ENCODE peak calls at places on chromosomes 1 and 21, in six cellular contexts. One of them, this sample, is unnamed.

GRCh38 chr1:52970149-52970548 is 43.1 kb downstream of the SCP2 start:
- DNase-seq in fibroblast of the aortic adventitia: peak; percentile 42
- DNase-seq in OCI-LY7: peak; percentile 11
- DNase-seq in psoas muscle: no peak
- DNase-seq in IMR-90: peak; percentile 20
- DNase-seq in lung: no peak
- DNase-seq in this sample: no peak

GRCh38 chr1:42922687-42923366 is 35.8 kb downstream of the SLC2A1 start:
- DNase-seq in fibroblast of the aortic adventitia: peak; percentile 66
- DNase-seq in OCI-LY7: peak; percentile 87
- DNase-seq in psoas muscle: no peak
- DNase-seq in IMR-90: peak; percentile 69
- DNase-seq in lung: peak; percentile 45
- DNase-seq in this sample: peak; percentile 83

GRCh38 chr21:42466700-42467612 is 29.1 kb downstream of the RSPH1 start:
- DNase-seq in fibroblast of the aortic adventitia: peak; percentile 2
- DNase-seq in OCI-LY7: peak; percentile 58
- DNase-seq in psoas muscle: peak; percentile 47
- DNase-seq in IMR-90: peak; percentile 7
- DNase-seq in lung: no peak
- DNase-seq in this sample: no peak

GRCh38 chr1:113042336-113043143 is 30.5 kb upstream of the LRIG2 start:
- DNase-seq in fibroblast of the aortic adventitia: peak; percentile 86
- DNase-seq in OCI-LY7: peak; percentile 64
- DNase-seq in psoas muscle: peak; percentile 82
- DNase-seq in IMR-90: peak; percentile 78
- DNase-seq in lung: peak; percentile 78
- DNase-seq in this sample: peak; percentile 73

GRCh38 chr21:36260030-36260787 is 59.8 kb upstream of the MORC3 start:
- DNase-seq in fibroblast of the aortic adventitia: peak; percentile 86
- DNase-seq in OCI-LY7: peak; percentile 79
- DNase-seq in psoas muscle: no peak
- DNase-seq in IMR-90: peak; percentile 73
- DNase-seq in lung: peak; percentile 45
- DNase-seq in this sample: peak; percentile 61

GRCh38 chr1:119636500-119637089 is 11.5 kb downstream of the ZNF697 start:
- DNase-seq in fibroblast of the aortic adventitia: no peak
- DNase-seq in OCI-LY7: no peak
- DNase-seq in psoas muscle: no peak
- DNase-seq in IMR-90: no peak
- DNase-seq in lung: no peak
- DNase-seq in this sample: no peak

GRCh38 chr1:100354971-100355394 is 2.7 kb downstream of the CDC14A start:
- DNase-seq in fibroblast of the aortic adventitia: peak; percentile 33
- DNase-seq in OCI-LY7: peak; percentile 29
- DNase-seq in psoas muscle: no peak
- DNase-seq in IMR-90: peak; percentile 66
- DNase-seq in lung: peak; percentile 35
- DNase-seq in this sample: peak; percentile 51

GRCh38 chr1:216075339-216075738 is 347.9 kb downstream of the USH2A start:
- DNase-seq in fibroblast of the aortic adventitia: peak; percentile 25
- DNase-seq in OCI-LY7: no peak
- DNase-seq in psoas muscle: no peak
- DNase-seq in IMR-90: peak; percentile 34
- DNase-seq in lung: no peak
- DNase-seq in this sample: no peak

GRCh38 chr1:6962390-6962955 is 177.2 kb downstream of the CAMTA1 start:
- DNase-seq in fibroblast of the aortic adventitia: no peak
- DNase-seq in OCI-LY7: peak; percentile 66
- DNase-seq in psoas muscle: peak; percentile 73
- DNase-seq in IMR-90: no peak
- DNase-seq in lung: peak; percentile 49
- DNase-seq in this sample: no peak

GRCh38 chr1:42085596-42085995 is 67.6 kb upstream of the GUCA2B start:
- DNase-seq in fibroblast of the aortic adventitia: peak; percentile 72
- DNase-seq in OCI-LY7: no peak
- DNase-seq in psoas muscle: no peak
- DNase-seq in IMR-90: peak; percentile 2
- DNase-seq in lung: no peak
- DNase-seq in this sample: no peak

GRCh38 chr1:101162736-101163405 is 73.9 kb upstream of the S1PR1 start:
- DNase-seq in fibroblast of the aortic adventitia: no peak
- DNase-seq in OCI-LY7: no peak
- DNase-seq in psoas muscle: no peak
- DNase-seq in IMR-90: no peak
- DNase-seq in lung: no peak
- DNase-seq in this sample: no peak

GRCh38 chr1:62439652-62440371 is 3.0 kb downstream of the USP1 start:
- DNase-seq in fibroblast of the aortic adventitia: peak; percentile 27
- DNase-seq in OCI-LY7: peak; percentile 41
- DNase-seq in psoas muscle: no peak
- DNase-seq in IMR-90: peak; percentile 30
- DNase-seq in lung: no peak
- DNase-seq in this sample: no peak

GRCh38 chr1:98030483-98030882 is 109.6 kb upstream of the DPYD start:
- DNase-seq in fibroblast of the aortic adventitia: peak; percentile 59
- DNase-seq in OCI-LY7: no peak
- DNase-seq in psoas muscle: no peak
- DNase-seq in IMR-90: peak; percentile 87
- DNase-seq in lung: no peak
- DNase-seq in this sample: no peak

GRCh38 chr1:174003867-174004266 is 18.3 kb downstream of the RC3H1 start:
- DNase-seq in fibroblast of the aortic adventitia: no peak
- DNase-seq in OCI-LY7: no peak
- DNase-seq in psoas muscle: no peak
- DNase-seq in IMR-90: no peak
- DNase-seq in lung: no peak
- DNase-seq in this sample: no peak

GRCh38 chr1:46333300-46334029 is 7.1 kb upstream of the NSUN4 start:
- DNase-seq in fibroblast of the aortic adventitia: peak; percentile 28
- DNase-seq in OCI-LY7: peak; percentile 88
- DNase-seq in psoas muscle: no peak
- DNase-seq in IMR-90: peak; percentile 31
- DNase-seq in lung: no peak
- DNase-seq in this sample: peak; percentile 37

GRCh38 chr1:111603979-111604378 is 15.6 kb upstream of the RAP1A start:
- DNase-seq in fibroblast of the aortic adventitia: no peak
- DNase-seq in OCI-LY7: peak; percentile 77
- DNase-seq in psoas muscle: no peak
- DNase-seq in IMR-90: no peak
- DNase-seq in lung: no peak
- DNase-seq in this sample: no peak

GRCh38 chr1:218369688-218370511 is 24.8 kb downstream of the TGFB2 start:
- DNase-seq in fibroblast of the aortic adventitia: peak; percentile 91
- DNase-seq in OCI-LY7: no peak
- DNase-seq in psoas muscle: no peak
- DNase-seq in IMR-90: peak; percentile 86
- DNase-seq in lung: no peak
- DNase-seq in this sample: no peak

GRCh38 chr1:18870325-18870865 is 10.9 kb upstream of the TAS1R2 start:
- DNase-seq in fibroblast of the aortic adventitia: no peak
- DNase-seq in OCI-LY7: no peak
- DNase-seq in psoas muscle: no peak
- DNase-seq in IMR-90: no peak
- DNase-seq in lung: no peak
- DNase-seq in this sample: no peak

GRCh38 chr1:220994671-220995070 is 115.4 kb downstream of the HLX start:
- DNase-seq in fibroblast of the aortic adventitia: no peak
- DNase-seq in OCI-LY7: no peak
- DNase-seq in psoas muscle: no peak
- DNase-seq in IMR-90: no peak
- DNase-seq in lung: no peak
- DNase-seq in this sample: no peak

GRCh38 chr1:225412301-225412700 is 15.5 kb downstream of the LBR start:
- DNase-seq in fibroblast of the aortic adventitia: no peak
- DNase-seq in OCI-LY7: no peak
- DNase-seq in psoas muscle: no peak
- DNase-seq in IMR-90: no peak
- DNase-seq in lung: no peak
- DNase-seq in this sample: no peak

GRCh38 chr21:22575165-22575584 is 1577.0 kb downstream of the NCAM2 start:
- DNase-seq in fibroblast of the aortic adventitia: no peak
- DNase-seq in OCI-LY7: peak; percentile 62
- DNase-seq in psoas muscle: no peak
- DNase-seq in IMR-90: no peak
- DNase-seq in lung: no peak
- DNase-seq in this sample: no peak

GRCh38 chr1:54640863-54641836 is at the start of gene MROH7:
- DNase-seq in fibroblast of the aortic adventitia: no peak
- DNase-seq in OCI-LY7: no peak
- DNase-seq in psoas muscle: no peak
- DNase-seq in IMR-90: no peak
- DNase-seq in lung: no peak
- DNase-seq in this sample: peak; percentile 68

GRCh38 chr1:7586031-7586941 is 184.8 kb upstream of the VAMP3 start:
- DNase-seq in fibroblast of the aortic adventitia: peak; percentile 11
- DNase-seq in OCI-LY7: no peak
- DNase-seq in psoas muscle: no peak
- DNase-seq in IMR-90: no peak
- DNase-seq in lung: no peak
- DNase-seq in this sample: no peak

GRCh38 chr1:15062479-15063099 is 91.0 kb upstream of the TMEM51 start:
- DNase-seq in fibroblast of the aortic adventitia: no peak
- DNase-seq in OCI-LY7: no peak
- DNase-seq in psoas muscle: no peak
- DNase-seq in IMR-90: no peak
- DNase-seq in lung: no peak
- DNase-seq in this sample: no peak

GRCh38 chr1:7931446-7931812 is 9.2 kb downstream of the TNFRSF9 start:
- DNase-seq in fibroblast of the aortic adventitia: no peak
- DNase-seq in OCI-LY7: no peak
- DNase-seq in psoas muscle: no peak
- DNase-seq in IMR-90: no peak
- DNase-seq in lung: no peak
- DNase-seq in this sample: no peak

GRCh38 chr1:111512132-111512874 is 8.9 kb upstream of the ADORA3 start:
- DNase-seq in fibroblast of the aortic adventitia: no peak
- DNase-seq in OCI-LY7: no peak
- DNase-seq in psoas muscle: no peak
- DNase-seq in IMR-90: no peak
- DNase-seq in lung: no peak
- DNase-seq in this sample: no peak

DNA sequence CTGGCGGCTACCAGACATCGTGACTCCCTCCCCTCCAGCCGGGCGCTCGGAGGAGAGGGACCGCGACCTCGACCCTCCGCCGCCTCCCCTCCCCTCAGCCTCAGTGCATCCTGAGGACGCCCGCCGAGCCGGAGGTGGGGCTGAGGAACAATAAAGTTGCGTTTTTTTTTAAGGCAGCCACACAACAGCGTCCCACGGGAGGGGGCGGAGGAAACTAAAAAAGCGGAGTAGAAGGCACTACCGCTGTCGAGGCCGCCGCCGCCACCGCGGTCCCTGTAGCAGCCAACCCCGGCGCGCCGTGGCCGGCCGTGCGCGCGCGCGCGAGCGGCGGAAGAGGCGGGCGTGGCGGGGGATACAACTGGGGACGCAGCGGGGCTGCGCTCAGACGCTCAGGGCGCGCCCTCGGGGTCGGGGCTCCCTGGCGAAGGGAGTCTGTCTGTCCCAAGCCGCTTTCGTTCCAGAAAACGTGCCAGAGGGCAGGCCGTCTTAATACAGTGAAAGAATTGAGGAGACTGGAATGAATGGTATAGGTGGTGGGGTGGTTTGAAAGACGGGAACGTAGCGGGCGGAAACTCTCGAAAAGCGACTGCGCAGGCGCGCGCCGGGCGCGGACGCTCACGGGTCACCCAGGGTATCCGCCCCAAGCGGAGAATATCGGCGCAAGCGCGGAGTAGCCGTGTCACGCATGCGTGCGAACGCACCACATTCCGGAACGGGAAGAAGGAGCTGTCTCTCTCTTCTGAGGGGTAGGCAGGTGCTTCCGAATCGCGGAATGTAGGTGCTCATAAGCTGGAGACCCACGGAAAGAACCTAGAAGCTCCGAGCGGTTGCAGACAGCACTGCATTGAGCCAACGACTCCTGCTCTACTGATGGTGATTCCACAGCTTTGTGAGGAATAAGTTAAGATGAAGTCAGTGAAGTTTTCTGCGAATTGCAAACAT is at the start of gene COP1:
- DNase-seq in fibroblast of the aortic adventitia: peak; percentile 94
- DNase-seq in OCI-LY7: peak; percentile 99
- DNase-seq in psoas muscle: peak; percentile 99
- DNase-seq in IMR-90: peak; percentile 93
- DNase-seq in lung: peak; percentile 98
- DNase-seq in this sample: peak; percentile 96
- TF ChIP-seq CTCF in fibroblast of the aortic adventitia: no peak
- TF ChIP-seq CTCF in OCI-LY7: peak; percentile 8
- TF ChIP-seq CTCF in psoas muscle: no peak
- TF ChIP-seq CTCF in IMR-90: no peak
- TF ChIP-seq CTCF in lung: no peak
- TF ChIP-seq CTCF in this sample: no peak

GRCh38 chr1:4796161-4796998 is 142.0 kb downstream of the AJAP1 start:
- DNase-seq in fibroblast of the aortic adventitia: no peak
- DNase-seq in OCI-LY7: peak; percentile 89
- DNase-seq in psoas muscle: no peak
- DNase-seq in IMR-90: no peak
- DNase-seq in lung: no peak
- DNase-seq in this sample: no peak
- TF ChIP-seq CTCF in fibroblast of the aortic adventitia: no peak
- TF ChIP-seq CTCF in OCI-LY7: peak; percentile 66
- TF ChIP-seq CTCF in psoas muscle: no peak
- TF ChIP-seq CTCF in IMR-90: no peak
- TF ChIP-seq CTCF in lung: no peak
- TF ChIP-seq CTCF in this sample: no peak

GRCh38 chr1:90614872-90615271 is 102.2 kb downstream of the BARHL2 start:
- DNase-seq in fibroblast of the aortic adventitia: no peak
- DNase-seq in OCI-LY7: no peak
- DNase-seq in psoas muscle: no peak
- DNase-seq in IMR-90: no peak
- DNase-seq in lung: no peak
- DNase-seq in this sample: no peak
- TF ChIP-seq CTCF in fibroblast of the aortic adventitia: peak; percentile 36
- TF ChIP-seq CTCF in OCI-LY7: peak; percentile 65
- TF ChIP-seq CTCF in psoas muscle: peak; percentile 24
- TF ChIP-seq CTCF in IMR-90: peak; percentile 22
- TF ChIP-seq CTCF in lung: no peak
- TF ChIP-seq CTCF in this sample: peak; percentile 15

GRCh38 chr1:205062319-205062718 is 19.3 kb downstream of the CNTN2 start:
- DNase-seq in fibroblast of the aortic adventitia: no peak
- DNase-seq in OCI-LY7: no peak
- DNase-seq in psoas muscle: peak; percentile 32
- DNase-seq in IMR-90: no peak
- DNase-seq in lung: no peak
- DNase-seq in this sample: no peak

GRCh38 chr1:205061227-205061626 is 18.2 kb downstream of the CNTN2 start:
- DNase-seq in fibroblast of the aortic adventitia: no peak
- DNase-seq in OCI-LY7: no peak
- DNase-seq in psoas muscle: peak; percentile 40
- DNase-seq in IMR-90: no peak
- DNase-seq in lung: no peak
- DNase-seq in this sample: no peak

GRCh38 chr1:205060746-205061145 is 17.7 kb downstream of the CNTN2 start:
- DNase-seq in fibroblast of the aortic adventitia: no peak
- DNase-seq in OCI-LY7: no peak
- DNase-seq in psoas muscle: peak; percentile 24
- DNase-seq in IMR-90: no peak
- DNase-seq in lung: no peak
- DNase-seq in this sample: no peak

GRCh38 chr1:205062895-205063294 is 19.9 kb downstream of the CNTN2 start:
- DNase-seq in fibroblast of the aortic adventitia: no peak
- DNase-seq in OCI-LY7: no peak
- DNase-seq in psoas muscle: peak; percentile 4
- DNase-seq in IMR-90: no peak
- DNase-seq in lung: no peak
- DNase-seq in this sample: no peak

GRCh38 chr1:205061665-205062069 is 18.7 kb downstream of the CNTN2 start:
- DNase-seq in fibroblast of the aortic adventitia: peak; percentile 66
- DNase-seq in OCI-LY7: peak; percentile 68
- DNase-seq in psoas muscle: peak; percentile 75
- DNase-seq in IMR-90: peak; percentile 52
- DNase-seq in lung: peak; percentile 67
- DNase-seq in this sample: peak; percentile 71
- TF ChIP-seq CTCF in fibroblast of the aortic adventitia: peak; percentile 93
- TF ChIP-seq CTCF in OCI-LY7: peak; percentile 92
- TF ChIP-seq CTCF in psoas muscle: peak; percentile 71
- TF ChIP-seq CTCF in IMR-90: peak; percentile 82
- TF ChIP-seq CTCF in lung: peak; percentile 50
- TF ChIP-seq CTCF in this sample: peak; percentile 87

This sample was measured in Caco-2.